ENCODE peak calls at places on chromosome 16, in seven cellular contexts. Y is fibroblast of mammary gland, C is HCT116, M is HL-60, L is IMR-90, Z is body of pancreas, B is kidney. E is an unnamed sample.

GRCh38 chr16:11992008-11992584 is 15.6 kb downstream of the SNX29 start:
- DNase-seq in Y (no peak), C (no peak), M (peak; percentile 49), L (no peak), Z (no peak), B (no peak), E (no peak)

GRCh38 chr16:12024429-12024828 is 47.9 kb downstream of the SNX29 start:
- DNase-seq in Y (no peak), C (no peak), M (no peak), L (no peak), Z (peak; percentile 42), B (no peak), E (peak; percentile 27)

GRCh38 chr16:85309656-85310587 is 197.7 kb upstream of the CIBAR2 start:
- DNase-seq in Y (no peak), C (no peak), M (peak; percentile 90), L (no peak), Z (peak; percentile 73), B (no peak), E (no peak)

GRCh38 chr16:59783191-59783590 is 1049.1 kb upstream of the GOT2 start:
- DNase-seq in Y (no peak), C (no peak), M (no peak), L (peak; percentile 7), Z (no peak), B (no peak), E (peak; percentile 41)

GRCh38 chr16:554640-555413 is 5.4 kb upstream of the PRR35 start:
- DNase-seq in Y (peak; percentile 80), C (no peak), M (no peak), L (peak; percentile 52), Z (no peak), B (no peak), E (no peak)

GRCh38 chr16:84673203-84673535 is 24.9 kb downstream of the KLHL36 start:
- DNase-seq in Y (peak; percentile 39), C (no peak), M (peak; percentile 5), L (no peak), Z (no peak), B (no peak), E (peak; percentile 56)

GRCh38 chr16:68711421-68712139 is 25.5 kb upstream of the CDH1 start:
- DNase-seq in Y (no peak), C (no peak), M (peak; percentile 87), L (no peak), Z (peak; percentile 44), B (no peak), E (no peak)

GRCh38 chr16:85395207-85395912 is 217.8 kb upstream of the GSE1 start:
- DNase-seq in Y (peak; percentile 99), C (peak; percentile 92), M (no peak), L (peak; percentile 98), Z (peak; percentile 73), B (peak; percentile 96), E (peak; percentile 90)

GRCh38 chr16:30004811-30005242 is 6.0 kb downstream of the DOC2A start:
- DNase-seq in Y (no peak), C (no peak), M (no peak), L (no peak), Z (no peak), B (peak; percentile 75), E (no peak)

GRCh38 chr16:48194828-48195566 is 39.2 kb upstream of the ABCC12 start:
- DNase-seq in Y (peak; percentile 19), C (no peak), M (peak; percentile 8), L (peak; percentile 56), Z (peak; percentile 29), B (no peak), E (peak; percentile 70)

GRCh38 chr16:88451586-88452484 is 1.2 kb upstream of the ZFPM1 start:
- DNase-seq in Y (no peak), C (peak; percentile 36), M (no peak), L (no peak), Z (peak; percentile 10), B (no peak), E (no peak)

GRCh38 chr16:19716183-19716582 is 1.8 kb downstream of the KNOP1 start:
- DNase-seq in Y (no peak), C (no peak), M (no peak), L (no peak), Z (no peak), B (peak; percentile 4), E (peak; percentile 56)

GRCh38 chr16:71929048-71929447 is 33.7 kb downstream of the IST1 start:
- DNase-seq in Y (peak; percentile 75), C (no peak), M (no peak), L (peak; percentile 91), Z (no peak), B (no peak), E (no peak)

GRCh38 chr16:68093816-68094613 is 8.8 kb downstream of the NFATC3 start:
- DNase-seq in Y (peak; percentile 80), C (no peak), M (no peak), L (peak; percentile 69), Z (no peak), B (no peak), E (peak; percentile 32)

GRCh38 chr16:69443809-69444611 is 19.6 kb downstream of the CYB5B start:
- DNase-seq in Y (peak; percentile 60), C (no peak), M (no peak), L (peak; percentile 47), Z (no peak), B (no peak), E (no peak)

GRCh38 chr16:67954421-67955196 is 10.7 kb upstream of the LCAT start:
- DNase-seq in Y (no peak), C (no peak), M (no peak), L (no peak), Z (no peak), B (no peak), E (no peak)

GRCh38 chr16:85094176-85094805 is 18.0 kb downstream of the CIBAR2 start:
- DNase-seq in Y (no peak), C (no peak), M (no peak), L (no peak), Z (no peak), B (no peak), E (no peak)

GRCh38 chr16:85042606-85043005 is 15.0 kb downstream of the KIAA0513 start:
- DNase-seq in Y (no peak), C (no peak), M (no peak), L (no peak), Z (no peak), B (no peak), E (no peak)

GRCh38 chr16:22635345-22635744 is 124.7 kb downstream of the NPIPB5 start:
- DNase-seq in Y (peak; percentile 48), C (no peak), M (no peak), L (no peak), Z (no peak), B (no peak), E (no peak)

GRCh38 chr16:56594292-56594619 is 4.9 kb downstream of the MT3 start:
- DNase-seq in Y (no peak), C (no peak), M (no peak), L (no peak), Z (no peak), B (no peak), E (no peak)

GRCh38 chr16:30526137-30526822 is at the start of gene ZNF768:
- DNase-seq in Y (peak; percentile 7), C (no peak), M (peak; percentile 38), L (no peak), Z (peak; percentile 41), B (peak; percentile 85), E (peak; percentile 8)

GRCh38 chr16:12341423-12341822 is 364.9 kb downstream of the SNX29 start:
- DNase-seq in Y (peak; percentile 70), C (peak; percentile 68), M (no peak), L (peak; percentile 75), Z (no peak), B (no peak), E (peak; percentile 89)

GRCh38 chr16:783404-784161 is 4.6 kb downstream of the RPUSD1 start:
- DNase-seq in Y (peak; percentile 24), C (no peak), M (no peak), L (peak; percentile 4), Z (no peak), B (no peak), E (no peak)

GRCh38 chr16:54540525-54541180 is 254.1 kb upstream of the IRX3 start:
- DNase-seq in Y (no peak), C (no peak), M (no peak), L (no peak), Z (peak; percentile 10), B (no peak), E (no peak)

GRCh38 chr16:49640606-49641005 is 215.3 kb downstream of the ZNF423 start:
- DNase-seq in Y (no peak), C (no peak), M (no peak), L (no peak), Z (no peak), B (no peak), E (no peak)

GRCh38 chr16:23857256-23857891 is 21.6 kb downstream of the PRKCB start:
- DNase-seq in Y (no peak), C (no peak), M (no peak), L (no peak), Z (no peak), B (no peak), E (no peak)

GRCh38 chr16:29992371-29992967 is 2.9 kb downstream of the HIRIP3 start:
- DNase-seq in Y (peak; percentile 38), C (no peak), M (no peak), L (peak; percentile 63), Z (no peak), B (no peak), E (no peak)

GRCh38 chr16:29808219-29808900 is 2.0 kb downstream of the MAZ start:
- DNase-seq in Y (no peak), C (no peak), M (peak; percentile 53), L (no peak), Z (no peak), B (peak; percentile 81), E (no peak)

GRCh38 chr16:67533024-67533560 is 4.5 kb downstream of the RIPOR1 start:
- DNase-seq in Y (no peak), C (no peak), M (no peak), L (no peak), Z (no peak), B (no peak), E (no peak)

GRCh38 chr16:89582614-89583196 is 7.1 kb downstream of the CPNE7 start:
- DNase-seq in Y (no peak), C (no peak), M (no peak), L (no peak), Z (no peak), B (peak; percentile 68), E (no peak)
- H3K4me3 ChIP-seq in Y (no peak overlapping the region), C (no peak overlapping the region), M (no peak overlapping the region), L (no peak overlapping the region), Z (no peak overlapping the region), B (no peak overlapping the region), E (no peak overlapping the region)

GRCh38 chr16:52581530-52581929 is 34.6 kb upstream of the TOX3 start:
- DNase-seq in Y (no peak), C (no peak), M (no peak), L (no peak), Z (peak; percentile 25), B (no peak), E (no peak)
- TF ChIP-seq CTCF in Y (no peak), C (no peak), M (no peak), L (no peak), Z (peak; percentile 50), B (peak; percentile 41), E (no peak)

DNA sequence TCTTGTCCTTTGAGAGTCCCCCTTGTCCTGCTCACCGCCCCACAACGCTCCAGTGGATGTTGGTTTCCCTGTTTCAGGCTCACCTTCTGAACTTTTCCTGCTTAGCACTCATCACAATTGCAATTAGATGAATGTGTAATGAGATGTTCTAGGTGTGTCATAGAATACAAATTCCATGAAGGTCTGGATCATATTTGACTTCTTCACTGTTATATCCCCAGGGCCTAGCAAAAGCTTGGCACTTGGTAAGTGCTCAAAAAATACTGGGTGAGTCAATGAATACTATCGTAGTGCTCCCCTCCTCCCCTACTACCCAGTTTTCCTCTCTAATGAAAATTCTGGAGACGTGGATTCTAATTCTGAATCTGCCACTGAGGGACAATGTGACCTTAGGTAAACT is 33.1 kb downstream of the DNAH3 start:
- DNase-seq in Y (no peak), C (no peak), M (no peak), L (no peak), Z (no peak), B (no peak), E (no peak)
- H3K4me3 ChIP-seq in Y (no peak overlapping the region), C (no peak overlapping the region), M (no peak overlapping the region), L (no peak overlapping the region), Z (no peak overlapping the region), B (no peak overlapping the region), E (no peak overlapping the region)

GRCh38 chr16:86395477-86395876 is 114.8 kb upstream of the FOXF1 start:
- DNase-seq in Y (no peak), C (no peak), M (no peak), L (no peak), Z (no peak), B (no peak), E (no peak)
- TF ChIP-seq CTCF in Y (no peak), C (no peak), M (no peak), L (no peak), Z (no peak), B (no peak), E (no peak)

E was measured in PC-3.